ENCODE peak calls at places on chromosomes 13 and 19, in five cellular contexts. I is GM23338, N is SK-N-SH, E is hepatocyte, R is PC-3. F is an unnamed sample. For H3K9me2, the result is how much of the 10 kb centered on the place peaks cover.

GRCh38 chr19:2246801-2247361 is 2.2 kb upstream of the AMH start:
- DNase-seq in I (no peak), N (peak), E (no peak), R (peak), F (no peak)

GRCh38 chr13:36549771-36550170 is 117.5 kb downstream of the CCNA1 start:
- DNase-seq in I (peak), N (peak), E (no peak), R (no peak), F (no peak)

GRCh38 chr19:34474233-34474989 is 7.1 kb upstream of the WTIP start:
- DNase-seq in I (no peak), N (no peak), E (no peak), R (no peak), F (no peak)

GRCh38 chr19:50357178-50358100 is 8.0 kb downstream of the NAPSA start:
- DNase-seq in I (peak), N (peak), E (peak), R (peak), F (peak)

GRCh38 chr19:4319067-4319718 is 14.8 kb downstream of the FSD1 start:
- DNase-seq in I (no peak), N (peak), E (no peak), R (no peak), F (no peak)

GRCh38 chr13:41188584-41188983 is 5.8 kb downstream of the KBTBD7 start:
- DNase-seq in I (no peak), N (no peak), E (no peak), R (peak), F (no peak)

GRCh38 chr19:36973844-36974195 is 57.7 kb downstream of the ZNF568 start:
- DNase-seq in I (no peak), N (no peak), E (no peak), R (no peak), F (no peak)

GRCh38 chr13:29457299-29457698 is 138.2 kb downstream of the SLC7A1 start:
- DNase-seq in I (no peak), N (no peak), E (no peak), R (peak), F (no peak)

GRCh38 chr19:14383898-14384669 is 2.8 kb downstream of the ADGRE5 start:
- DNase-seq in I (no peak), N (no peak), E (no peak), R (peak), F (peak)

GRCh38 chr19:38216785-38217746 is 7.0 kb downstream of the DPF1 start:
- DNase-seq in I (peak), N (peak), E (no peak), R (no peak), F (no peak)

GRCh38 chr19:2503521-2504109 is 27.7 kb downstream of the GADD45B start:
- DNase-seq in I (no peak), N (no peak), E (peak), R (peak), F (peak)

GRCh38 chr19:33622809-33623511 is 1.2 kb downstream of the CHST8 start:
- DNase-seq in I (peak), N (peak), E (no peak), R (no peak), F (no peak)

GRCh38 chr13:32751340-32751739 is 165.1 kb downstream of the PDS5B start:
- DNase-seq in I (no peak), N (no peak), E (no peak), R (no peak), F (no peak)

GRCh38 chr19:13846533-13847032 is 30.4 kb upstream of the NANOS3 start:
- DNase-seq in I (peak), N (peak), E (peak), R (peak), F (peak)

GRCh38 chr19:14300281-14300680 is 81.0 kb upstream of the ADGRE5 start:
- DNase-seq in I (peak), N (no peak), E (no peak), R (no peak), F (peak)

GRCh38 chr13:90974249-90974954 is 373.1 kb upstream of the MIR17HG start:
- DNase-seq in I (peak), N (no peak), E (no peak), R (no peak), F (no peak)

GRCh38 chr19:51586103-51586728 is 15.1 kb downstream of the ZNF175 start:
- DNase-seq in I (no peak), N (no peak), E (no peak), R (no peak), F (no peak)

GRCh38 chr19:30229524-30230174 is 142.5 kb upstream of the ZNF536 start:
- DNase-seq in I (peak), N (peak), E (peak), R (no peak), F (no peak)

GRCh38 chr13:99122171-99122570 is 78.5 kb upstream of the UBAC2 start:
- DNase-seq in I (no peak), N (no peak), E (no peak), R (no peak), F (no peak)

GRCh38 chr13:46032341-46032740 is 20.2 kb downstream of the ZC3H13 start:
- DNase-seq in I (no peak), N (no peak), E (no peak), R (no peak), F (no peak)
- H3K9me2 ChIP-seq in I (under half), N (under half), E (under half), R (under half), F (under half)

DNA sequence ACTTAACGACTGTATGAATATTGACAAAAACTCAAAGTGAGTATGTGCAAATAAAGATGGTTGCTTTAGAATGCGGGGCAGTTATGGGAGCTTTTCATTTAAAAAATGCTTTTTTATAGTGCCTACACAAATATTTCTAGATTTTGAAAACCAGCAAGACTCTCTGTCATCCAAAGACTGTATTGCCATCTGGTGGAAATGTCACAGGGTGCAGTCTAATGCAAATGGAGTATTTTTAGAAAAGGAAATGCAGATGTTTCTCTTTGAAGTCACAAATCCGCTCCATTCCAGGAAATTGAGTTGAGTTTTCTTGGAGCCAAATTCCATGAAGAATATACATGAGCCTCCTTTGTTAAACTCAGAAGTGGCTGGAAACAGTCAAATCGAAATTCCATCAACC is 2.3 kb upstream of the C1QTNF9B start:
- DNase-seq in I (peak), N (peak), E (peak), R (peak), F (peak)
- TF ChIP-seq CTCF in I (peak), N (peak), E (peak), R (peak), F (no peak)

GRCh38 chr13:114097893-114098688 is 34.3 kb downstream of the RASA3 start:
- DNase-seq in I (no peak), N (peak), E (no peak), R (no peak), F (no peak)

GRCh38 chr13:114100446-114101320 is 31.7 kb downstream of the RASA3 start:
- DNase-seq in I (no peak), N (peak), E (no peak), R (no peak), F (no peak)

GRCh38 chr13:114097504-114097892 is 34.9 kb downstream of the RASA3 start:
- DNase-seq in I (no peak), N (peak), E (no peak), R (no peak), F (no peak)

GRCh38 chr13:114099918-114100445 is 32.4 kb downstream of the RASA3 start:
- DNase-seq in I (peak), N (peak), E (no peak), R (peak), F (no peak)

DNA sequence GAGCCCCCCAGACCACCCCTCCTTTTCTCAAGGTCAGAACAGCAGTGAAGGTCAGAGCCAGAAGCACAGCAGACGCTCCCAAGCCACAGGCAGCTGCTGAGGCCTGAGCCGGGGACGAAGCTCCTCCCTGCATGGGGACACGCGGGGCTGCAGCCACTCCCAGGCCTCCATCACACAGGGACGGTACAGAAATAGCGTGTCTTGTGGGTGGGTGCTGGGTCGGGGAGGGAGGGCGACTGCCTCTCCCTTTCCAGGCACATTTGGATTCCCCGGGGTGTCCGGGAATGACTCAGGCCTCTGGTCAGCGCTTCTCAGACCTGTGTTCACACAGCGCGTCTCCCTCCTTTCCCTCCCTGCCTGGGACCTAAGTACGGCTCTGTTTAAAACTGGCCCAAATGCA is 33.2 kb downstream of the RASA3 start:
- DNase-seq in I (no peak), N (peak), E (peak), R (peak), F (peak)
- H3K27ac ChIP-seq in I (no peak), N (peak), E (no peak), R (no peak), F (no peak)

GRCh38 chr13:45049478-45049877 is 60.1 kb downstream of the GPALPP1 start:
- DNase-seq in I (no peak), N (no peak), E (no peak), R (no peak), F (no peak)
- H3K9me2 ChIP-seq in I (under half), N (under half), E (under half), R (under half), F (under half)

GRCh38 chr13:101115762-101116161 is 300.5 kb downstream of the NALCN start:
- DNase-seq in I (peak), N (no peak), E (peak), R (peak), F (no peak)
- TF ChIP-seq CTCF in I (peak), N (peak), E (peak), R (peak), F (no peak)

DNA sequence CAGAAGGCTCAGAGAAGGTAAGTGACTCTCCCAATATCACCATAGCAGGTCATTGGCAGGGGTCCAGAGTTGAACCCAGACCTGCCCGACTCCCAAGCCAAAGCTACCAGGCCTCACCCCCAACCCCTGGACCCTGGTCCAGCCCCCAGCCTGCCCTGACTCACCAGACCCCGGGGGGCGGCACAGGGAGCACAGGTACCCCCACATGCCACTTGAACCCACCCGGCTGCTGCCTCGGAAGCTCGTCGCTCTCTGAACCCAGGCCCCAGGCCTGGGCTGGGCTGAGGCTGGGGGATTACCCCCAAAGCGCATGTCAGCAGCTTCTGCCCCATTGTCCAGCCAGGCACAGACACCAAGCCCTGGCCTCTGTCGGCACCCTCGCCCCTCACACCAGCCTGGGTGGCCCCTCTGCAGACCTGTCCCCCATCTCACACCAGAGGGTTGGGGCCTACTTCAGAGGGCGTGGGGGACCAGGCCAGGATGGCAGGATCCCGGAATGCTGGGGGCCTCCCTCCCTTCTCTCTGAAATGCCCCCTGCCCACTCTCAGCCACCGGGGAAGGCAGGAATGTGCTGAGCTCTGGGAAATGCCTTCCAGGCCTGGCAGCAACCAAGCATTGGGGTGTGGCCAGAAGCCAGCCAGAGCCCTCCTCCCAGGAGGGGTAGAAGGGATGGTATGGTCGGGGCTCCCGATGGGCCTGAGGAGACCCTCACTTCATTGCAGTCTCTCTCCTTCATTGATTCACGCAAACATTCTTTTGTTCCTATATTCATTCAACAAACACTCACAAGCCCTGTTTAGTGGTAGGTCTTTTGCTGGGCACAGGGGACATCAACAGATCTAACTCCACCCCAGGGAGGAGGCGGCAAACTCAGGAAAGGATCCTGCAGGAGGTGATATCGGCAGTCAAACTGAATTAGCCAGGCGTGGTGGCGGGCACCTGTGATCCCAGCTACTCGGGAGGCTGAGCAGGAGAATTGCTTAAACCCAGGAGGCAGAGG is 1.7 kb upstream of the PRX start:
- DNase-seq in I (no peak), N (peak), E (no peak), R (no peak), F (no peak)
- H3K27ac ChIP-seq in I (no peak), N (no peak), E (no peak), R (no peak), F (no peak)

GRCh38 chr19:55181740-55182139 is 1.7 kb upstream of the SYT5 start:
- DNase-seq in I (no peak), N (no peak), E (no peak), R (no peak), F (no peak)
- H3K9me2 ChIP-seq in I (under half), N (under half), E (under half), R (under half), F (under half)